ENCODE peak calls at places on chromosomes 7 and 10, in nine cellular contexts. B is mesothelial cell of epicardium, K is transverse colon, G is NB4, O is fibroblast of mammary gland, H is GM10248, D is A549, J is neural progenitor cell, L is choroid plexus epithelial cell. P is an unnamed sample.

GRCh38 chr7:100835903-100836811 is 8.8 kb upstream of the EPHB4 start:
- DNase-seq in B (no peak), K (peak; percentile 78), G (no peak), O (no peak), H (no peak), D (no peak), J (peak; percentile 94), L (no peak), P (no peak)

GRCh38 chr10:132369636-132370185 is 27.3 kb upstream of the PWWP2B start:
- DNase-seq in B (peak; percentile 3), K (no peak), G (no peak), O (no peak), H (no peak), D (no peak), J (no peak), L (no peak), P (no peak)

GRCh38 chr7:33038639-33039038 is 23.9 kb downstream of the NT5C3A start:
- DNase-seq in B (no peak), K (no peak), G (no peak), O (no peak), H (no peak), D (no peak), J (no peak), L (no peak), P (no peak)

GRCh38 chr10:76149182-76149581 is 717.8 kb downstream of the LRMDA start:
- DNase-seq in B (no peak), K (no peak), G (no peak), O (peak; percentile 31), H (no peak), D (no peak), J (no peak), L (peak; percentile 13), P (no peak)

GRCh38 chr10:99365761-99366160 is 36.6 kb downstream of the CNNM1 start:
- DNase-seq in B (no peak), K (no peak), G (no peak), O (no peak), H (no peak), D (no peak), J (no peak), L (no peak), P (no peak)

GRCh38 chr7:123792547-123792946 is 43.7 kb upstream of the WASL start:
- DNase-seq in B (no peak), K (no peak), G (no peak), O (no peak), H (no peak), D (no peak), J (no peak), L (no peak), P (no peak)

GRCh38 chr10:79399242-79399831 is 46.1 kb downstream of the ZCCHC24 start:
- DNase-seq in B (peak; percentile 45), K (peak; percentile 79), G (no peak), O (peak; percentile 97), H (no peak), D (no peak), J (peak; percentile 63), L (peak; percentile 99), P (no peak)

GRCh38 chr7:4066206-4066605 is 615.9 kb upstream of the FOXK1 start:
- DNase-seq in B (no peak), K (no peak), G (no peak), O (no peak), H (no peak), D (no peak), J (no peak), L (no peak), P (peak; percentile 53)

GRCh38 chr10:117631276-117632151 is 89.0 kb downstream of the EMX2 start:
- DNase-seq in B (no peak), K (no peak), G (no peak), O (no peak), H (no peak), D (no peak), J (no peak), L (no peak), P (no peak)

GRCh38 chr7:101626069-101626671 is 2.9 kb downstream of the MYL10 start:
- DNase-seq in B (no peak), K (no peak), G (no peak), O (no peak), H (no peak), D (no peak), J (no peak), L (no peak), P (no peak)

GRCh38 chr10:104347295-104348045 is 6.2 kb upstream of the CFAP58 start:
- DNase-seq in B (no peak), K (no peak), G (no peak), O (no peak), H (no peak), D (no peak), J (no peak), L (no peak), P (no peak)

GRCh38 chr7:75993689-75994387 is 557 bp downstream of the TMEM120A start:
- DNase-seq in B (no peak), K (peak; percentile 59), G (peak; percentile 64), O (peak; percentile 66), H (peak; percentile 67), D (peak; percentile 56), J (peak; percentile 88), L (peak; percentile 62), P (no peak)

GRCh38 chr10:51918451-51918850 is 219.1 kb upstream of the CSTF2T start:
- DNase-seq in B (no peak), K (no peak), G (no peak), O (no peak), H (no peak), D (no peak), J (no peak), L (no peak), P (no peak)

GRCh38 chr10:113278664-113279063 is 274.2 kb upstream of the HABP2 start:
- DNase-seq in B (no peak), K (no peak), G (no peak), O (no peak), H (no peak), D (no peak), J (no peak), L (peak; percentile 24), P (no peak)

GRCh38 chr7:13352677-13353076 is 636.8 kb downstream of the ETV1 start:
- DNase-seq in B (no peak), K (no peak), G (no peak), O (no peak), H (no peak), D (no peak), J (no peak), L (no peak), P (no peak)

GRCh38 chr10:79387974-79388850 is 40.9 kb downstream of the PPIF start:
- DNase-seq in B (no peak), K (peak; percentile 5), G (no peak), O (no peak), H (no peak), D (no peak), J (no peak), L (no peak), P (peak; percentile 60)

GRCh38 chr10:96511044-96511945 is 2.4 kb downstream of the TLL2 start:
- DNase-seq in B (no peak), K (peak; percentile 49), G (peak; percentile 55), O (peak; percentile 18), H (peak; percentile 61), D (peak; percentile 61), J (peak; percentile 79), L (peak; percentile 57), P (no peak)

GRCh38 chr10:70295946-70296345 is 12.1 kb upstream of the NPFFR1 start:
- DNase-seq in B (no peak), K (no peak), G (no peak), O (no peak), H (no peak), D (no peak), J (no peak), L (no peak), P (no peak)

GRCh38 chr10:116469437-116469836 is 41.8 kb downstream of the PNLIPRP3 start:
- DNase-seq in B (no peak), K (no peak), G (no peak), O (no peak), H (no peak), D (no peak), J (no peak), L (no peak), P (no peak)

GRCh38 chr10:132716691-132717490 is 69.1 kb downstream of the NKX6-2 start:
- DNase-seq in B (peak; percentile 5), K (no peak), G (peak; percentile 27), O (no peak), H (no peak), D (no peak), J (no peak), L (no peak), P (peak; percentile 48)

GRCh38 chr10:130739757-130740145 is 571.8 kb downstream of the TCERG1L start:
- DNase-seq in B (peak; percentile 7), K (no peak), G (no peak), O (no peak), H (no peak), D (no peak), J (no peak), L (no peak), P (peak; percentile 55)
- TF ChIP-seq CTCF in B (no peak), K (no peak), G (no peak), O (no peak), H (no peak), D (no peak), J (no peak), L (no peak), P (no peak)

DNA sequence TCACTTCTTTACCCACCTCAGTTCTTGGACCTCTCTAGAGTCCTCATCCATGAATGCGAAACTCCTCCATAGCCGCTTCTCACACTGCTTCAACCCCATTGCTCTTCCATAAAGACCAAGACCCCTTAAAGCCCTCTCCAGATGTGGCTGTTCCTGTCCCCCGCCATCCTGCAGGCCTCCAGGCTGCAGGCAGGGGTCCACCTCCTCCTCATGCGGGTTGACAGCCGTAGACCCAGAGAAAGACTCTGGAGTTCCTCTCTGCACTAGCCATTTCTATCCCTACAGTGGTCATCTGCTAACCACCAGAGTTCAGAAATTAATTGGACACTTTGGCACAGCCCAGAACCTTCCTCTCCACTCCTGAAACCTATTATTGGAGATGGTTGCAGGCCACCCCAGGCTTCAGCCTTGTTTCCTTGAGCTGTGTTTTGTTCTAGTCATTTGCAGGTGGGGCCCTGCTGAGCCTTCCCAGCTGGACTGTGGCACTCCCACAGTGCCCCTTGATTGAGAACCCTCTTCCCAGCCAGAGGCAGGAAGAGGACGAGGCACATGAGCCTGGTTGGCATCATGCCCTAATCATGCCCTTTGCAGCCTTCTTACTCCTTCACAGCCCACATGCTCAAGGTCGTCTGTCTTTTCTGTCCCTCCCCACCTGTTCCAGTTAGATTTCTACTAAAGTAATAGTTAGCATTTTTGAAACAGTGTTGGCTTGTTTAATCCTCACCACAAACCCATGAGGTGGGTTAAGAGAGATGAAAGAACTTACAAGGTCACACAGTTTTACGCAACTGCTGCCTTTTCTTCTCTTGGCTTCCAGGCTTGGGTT is 23.9 kb downstream of the CUL1 start:
- DNase-seq in B (no peak), K (no peak), G (peak; percentile 68), O (peak; percentile 14), H (no peak), D (no peak), J (no peak), L (peak; percentile 21), P (no peak)
- TF ChIP-seq CTCF in B (no peak), K (no peak), G (no peak), O (no peak), H (no peak), D (no peak), J (no peak), L (no peak), P (no peak)

GRCh38 chr7:142481548-142481947 is 223.7 kb upstream of the PRSS58 start:
- DNase-seq in B (no peak), K (no peak), G (peak; percentile 27), O (no peak), H (no peak), D (no peak), J (peak; percentile 7), L (peak; percentile 34), P (no peak)
- TF ChIP-seq CTCF in B (no peak), K (no peak), G (peak; percentile 25), O (peak; percentile 38), H (no peak), D (no peak), J (peak; percentile 23), L (peak; percentile 52), P (no peak)

GRCh38 chr7:117312593-117312992 is 10.3 kb downstream of the WNT2 start:
- DNase-seq in B (no peak), K (no peak), G (no peak), O (no peak), H (no peak), D (no peak), J (no peak), L (peak; percentile 41), P (no peak)
- TF ChIP-seq CTCF in B (no peak), K (no peak), G (no peak), O (peak; percentile 43), H (no peak), D (peak; percentile 26), J (peak; percentile 4), L (no peak), P (peak; percentile 30)

P was measured in type B pancreatic cell.